ENCODE peak calls at places on chromosomes 1 and 21, in seven cellular contexts. F is fibroblast of the aortic adventitia; O is AG09319; U is left cardiac atrium; V is pancreas; J is activated T-helper 9 cell treated with anti-CD3 and anti-CD28 coated beads, Interleukin-2, amount 50 U/mL, for 16 hours; D is A172. Z is an unnamed sample.

GRCh38 chr1:198079432-198079951 is 77.3 kb upstream of the NEK7 start:
- DNase-seq in D (no peak), F (peak), O (no peak), J (no peak), U (no peak), V (no peak), Z (no peak)

GRCh38 chr21:18117116-18117515 is 127.5 kb upstream of the CHODL start:
- DNase-seq in J (no peak), D (no peak), V (no peak), U (no peak), F (no peak), O (no peak), Z (no peak)

GRCh38 chr1:18743233-18743632 is 112.6 kb downstream of the PAX7 start:
- DNase-seq in V (no peak), U (no peak), F (no peak), D (no peak), O (no peak), J (no peak), Z (no peak)

GRCh38 chr1:156926175-156926574 is 5.7 kb downstream of the LRRC71 start:
- DNase-seq in V (no peak), U (peak), J (no peak), O (no peak), D (peak), F (no peak), Z (no peak)

GRCh38 chr21:28742527-28742926 is 250.2 kb downstream of the LTN1 start:
- DNase-seq in U (no peak), F (peak), O (no peak), D (peak), J (no peak), V (no peak), Z (no peak)

GRCh38 chr1:30631700-30632099 is 91.7 kb downstream of the MATN1 start:
- DNase-seq in D (no peak), F (no peak), O (no peak), U (no peak), J (no peak), V (no peak), Z (no peak)

GRCh38 chr1:9013824-9014223 is 12.4 kb downstream of the SLC2A7 start:
- DNase-seq in D (no peak), J (no peak), V (no peak), F (no peak), U (no peak), O (no peak), Z (no peak)

GRCh38 chr1:112956503-112957132 is 622 bp upstream of the SLC16A1 start:
- DNase-seq in F (no peak), O (no peak), U (peak), J (no peak), V (no peak), D (no peak), Z (no peak)

Z was measured in mesothelial cell of epicardium.